ENCODE peak calls at places on chromosomes 16 and 17, in nine cellular contexts. C, S, J, K, A, G, W, O and V are unnamed samples.

GRCh38 chr16:11511328-11511727 is 75.4 kb downstream of the LITAF start:
- DNase-seq in A (no peak), S (no peak), G (no peak), K (no peak), C (no peak), O (no peak), W (no peak), J (no peak), V (no peak)

GRCh38 chr17:46876353-46876887 is 25.0 kb downstream of the WNT9B start:
- DNase-seq in G (no peak), W (peak), K (no peak), A (peak), J (peak), C (no peak), O (peak), S (no peak), V (no peak)

GRCh38 chr16:11412965-11413887 is 68.0 kb downstream of the RMI2 start:
- DNase-seq in C (no peak), S (no peak), J (no peak), O (no peak), K (no peak), W (no peak), A (no peak), G (no peak), V (no peak)

GRCh38 chr17:69921046-69921445 is 154.0 kb upstream of the KCNJ16 start:
- DNase-seq in C (no peak), O (no peak), G (no peak), J (no peak), S (no peak), W (no peak), A (no peak), K (no peak), V (no peak)

GRCh38 chr17:75364078-75364477 is 41.4 kb downstream of the GRB2 start:
- DNase-seq in C (no peak), G (no peak), J (no peak), W (no peak), A (no peak), S (peak), K (peak), O (no peak), V (no peak)

GRCh38 chr16:83268164-83268563 is 539.6 kb upstream of the HSBP1 start:
- DNase-seq in K (no peak), O (no peak), S (no peak), J (no peak), C (no peak), W (no peak), A (no peak), G (no peak), V (no peak)

GRCh38 chr17:7989781-7990655 is 12.4 kb upstream of the GUCY2D start:
- DNase-seq in A (peak), C (peak), J (peak), G (peak), K (no peak), S (no peak), O (peak), W (peak), V (peak)

GRCh38 chr16:24010440-24011089 is 174.8 kb downstream of the PRKCB start:
- DNase-seq in S (peak), G (no peak), C (peak), W (peak), A (peak), K (peak), O (peak), J (peak), V (peak)

GRCh38 chr17:59149841-59150511 is 5.0 kb downstream of the SKA2 start:
- DNase-seq in O (no peak), W (no peak), C (no peak), J (no peak), G (no peak), S (no peak), K (no peak), A (no peak), V (no peak)

GRCh38 chr16:58462997-58463891 is 36.7 kb upstream of the NDRG4 start:
- DNase-seq in G (no peak), O (no peak), C (no peak), W (peak), K (no peak), A (peak), S (no peak), J (peak), V (no peak)

GRCh38 chr16:53080345-53081031 is 25.7 kb downstream of the CHD9 start:
- DNase-seq in S (no peak), O (no peak), C (no peak), J (no peak), A (peak), G (no peak), W (no peak), K (peak), V (no peak)

GRCh38 chr17:13940858-13941665 is 128.2 kb upstream of the COX10 start:
- DNase-seq in J (no peak), C (no peak), A (no peak), S (no peak), O (no peak), K (no peak), W (no peak), G (no peak), V (no peak)
- TF ChIP-seq CTCF in J (no peak), C (no peak), A (peak), S (no peak), O (no peak), K (no peak), W (no peak), G (no peak), V (no peak)

GRCh38 chr17:47897561-47897960 is 1.5 kb downstream of the SP2 start:
- DNase-seq in W (no peak), C (no peak), A (no peak), O (no peak), K (no peak), S (no peak), J (no peak), G (no peak), V (no peak)

GRCh38 chr17:47895254-47895855 is 681 bp upstream of the SP2 start:
- DNase-seq in J (no peak), O (peak), K (no peak), W (no peak), G (no peak), A (no peak), S (no peak), C (no peak), V (no peak)

GRCh38 chr17:47896672-47897490 is 845 bp downstream of the SP2 start:
- DNase-seq in A (no peak), W (no peak), J (no peak), G (no peak), S (no peak), K (no peak), C (no peak), O (no peak), V (no peak)

GRCh38 chr17:47895856-47896671 is at the start of gene SP2:
- DNase-seq in A (peak), W (peak), J (peak), C (peak), O (peak), G (peak), K (peak), S (peak), V (peak)

DNA sequence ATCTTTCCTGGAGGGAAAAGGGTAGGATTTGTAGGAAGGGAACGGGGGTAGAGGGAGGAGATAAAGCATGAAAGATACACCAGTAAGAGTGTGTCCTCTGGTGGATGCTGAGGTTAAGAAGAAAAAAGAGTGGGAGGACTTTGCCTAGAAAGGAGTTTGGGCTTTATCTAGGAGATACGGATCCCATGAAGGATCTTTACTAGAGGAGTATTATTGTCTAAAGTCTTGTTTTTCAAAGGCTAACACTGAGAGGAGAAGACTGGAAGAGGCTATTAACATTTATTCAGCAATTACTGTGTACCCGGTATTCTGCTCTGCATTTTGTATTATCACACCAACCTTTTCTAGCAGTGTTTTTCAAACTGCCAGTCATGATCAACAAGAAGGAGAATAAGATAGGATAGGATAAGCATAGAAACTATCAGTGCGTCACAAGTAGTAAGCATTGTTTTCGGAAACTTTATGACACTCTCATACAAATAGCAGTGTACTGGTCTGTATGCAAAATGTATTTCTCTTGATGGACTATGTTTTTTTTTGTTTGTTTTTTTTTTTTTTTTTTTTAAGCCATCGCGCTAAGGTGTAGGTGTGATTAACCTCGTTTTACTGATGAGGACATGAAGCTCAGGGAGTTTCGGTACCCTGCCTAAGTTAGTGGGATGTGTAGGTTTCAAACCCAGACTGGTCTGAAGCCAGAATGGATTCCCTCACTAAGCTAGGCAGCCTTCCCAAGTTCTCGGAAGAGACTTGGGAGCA is 1.4 kb upstream of the SP2 start:
- DNase-seq in K (no peak), J (no peak), C (no peak), G (no peak), S (no peak), A (no peak), W (no peak), O (no peak), V (no peak)
- TF ChIP-seq CTCF in K (no peak), J (no peak), C (no peak), G (no peak), S (no peak), A (no peak), W (no peak), O (no peak), V (no peak)

GRCh38 chr17:17752822-17753448 is 71.7 kb downstream of the RAI1 start:
- DNase-seq in W (no peak), S (no peak), K (no peak), C (no peak), O (no peak), J (no peak), G (no peak), A (no peak), V (no peak)

GRCh38 chr17:17751489-17751995 is 70.3 kb downstream of the RAI1 start:
- DNase-seq in W (no peak), O (no peak), S (no peak), A (no peak), K (no peak), C (peak), J (no peak), G (peak), V (no peak)

GRCh38 chr17:17750881-17751280 is 69.6 kb downstream of the RAI1 start:
- DNase-seq in J (no peak), C (peak), O (no peak), K (no peak), G (peak), S (no peak), A (no peak), W (no peak), V (peak)

GRCh38 chr17:17749921-17750320 is 68.7 kb downstream of the RAI1 start:
- DNase-seq in O (no peak), S (no peak), W (peak), G (peak), J (peak), C (peak), K (no peak), A (peak), V (no peak)

GRCh38 chr17:17751996-17752821 is 71.0 kb downstream of the RAI1 start:
- DNase-seq in A (peak), J (peak), G (peak), C (peak), W (peak), O (peak), S (no peak), K (peak), V (peak)
- TF ChIP-seq CTCF in A (peak), J (peak), G (peak), C (no peak), W (no peak), O (peak), S (peak), K (peak), V (no peak)

GRCh38 chr17:5033352-5034015 is 1.7 kb downstream of the SLC52A1 start:
- DNase-seq in A (no peak), C (no peak), S (no peak), G (no peak), W (no peak), O (no peak), K (no peak), J (no peak), V (no peak)
- TF ChIP-seq CTCF in A (no peak), C (no peak), S (no peak), G (no peak), W (no peak), O (no peak), K (no peak), J (peak), V (no peak)

DNA sequence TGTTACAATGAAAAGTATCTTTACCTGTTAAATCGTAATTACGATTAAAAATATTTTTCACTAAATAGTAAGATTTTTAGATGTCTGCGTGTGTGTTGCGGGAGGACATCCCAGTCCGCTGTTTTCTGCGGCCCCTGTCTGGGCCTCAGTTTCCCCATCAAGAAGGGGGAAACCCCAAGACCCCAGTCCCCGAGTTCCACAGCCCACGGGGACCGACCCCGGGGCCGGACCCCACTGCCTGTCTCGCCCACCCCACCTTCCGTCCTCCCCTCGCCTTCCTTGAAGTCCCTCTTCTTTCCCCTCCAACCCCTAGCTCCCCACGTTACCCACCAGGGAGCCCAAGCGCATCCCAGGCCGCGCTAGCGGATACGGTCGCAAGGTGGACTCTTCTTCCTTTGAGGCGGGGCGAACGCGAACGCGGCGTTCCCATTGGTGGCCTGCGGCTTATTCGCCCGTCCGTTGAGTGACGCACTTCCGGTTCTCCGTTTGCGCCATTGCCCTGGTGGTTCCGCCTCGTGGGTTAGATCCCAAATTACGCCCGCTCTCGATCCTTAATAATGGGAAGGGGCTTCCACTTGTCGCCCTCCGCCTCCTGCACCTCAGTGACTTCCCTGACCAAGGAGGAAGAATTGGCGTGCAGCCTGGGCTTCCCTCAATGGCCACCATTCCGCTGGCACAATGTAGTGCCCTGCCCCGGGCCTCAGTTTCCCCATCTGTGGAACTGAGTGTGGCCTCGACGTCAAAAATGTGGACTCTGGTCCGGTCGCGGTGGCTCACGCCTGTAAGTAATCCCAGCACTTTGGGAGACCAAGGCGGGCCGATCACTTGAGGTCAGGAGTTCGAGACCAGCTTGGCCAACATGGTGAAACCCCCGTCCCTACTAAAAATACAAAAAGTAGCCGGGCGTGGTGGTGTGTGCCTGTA is at the start of gene NSMCE1:
- DNase-seq in J (peak), A (peak), K (peak), C (peak), W (peak), S (peak), G (peak), O (peak), V (peak)
- TF ChIP-seq CTCF in J (no peak), A (no peak), K (peak), C (no peak), W (peak), S (peak), G (peak), O (no peak), V (no peak)

GRCh38 chr16:77220427-77220826 is 21.2 kb downstream of the SYCE1L start:
- DNase-seq in G (no peak), O (no peak), S (no peak), K (no peak), W (no peak), C (no peak), A (no peak), J (no peak), V (no peak)

GRCh38 chr16:77225182-77225581 is 26.0 kb downstream of the SYCE1L start:
- DNase-seq in S (no peak), O (no peak), C (no peak), K (no peak), G (no peak), J (no peak), A (no peak), W (no peak), V (no peak)

GRCh38 chr16:77219437-77219836 is 20.2 kb downstream of the SYCE1L start:
- DNase-seq in J (no peak), W (no peak), O (no peak), S (no peak), K (no peak), G (no peak), C (no peak), A (no peak), V (no peak)

GRCh38 chr16:77221482-77221881 is 22.3 kb downstream of the SYCE1L start:
- DNase-seq in G (no peak), W (no peak), O (no peak), J (no peak), A (no peak), K (no peak), S (no peak), C (no peak), V (no peak)

DNA sequence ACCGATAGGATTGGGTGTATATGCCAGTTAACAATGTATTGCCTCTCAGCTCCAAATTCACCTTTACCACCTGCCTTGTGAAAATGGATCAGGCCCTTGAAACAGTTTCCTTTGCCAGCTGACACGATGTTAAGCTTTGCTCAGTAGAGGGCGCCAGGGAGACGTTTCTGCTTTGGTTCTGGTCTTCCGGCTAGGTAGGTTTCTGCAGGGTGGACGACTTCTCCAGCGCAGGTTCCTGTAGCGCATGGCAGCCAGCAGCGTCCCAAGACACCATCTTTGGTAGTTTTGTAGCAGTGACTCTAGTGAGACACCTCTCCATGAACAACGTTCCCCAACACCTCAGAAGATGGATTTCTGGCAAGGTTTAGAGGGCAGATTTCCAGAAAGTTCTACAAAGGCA is 24.0 kb downstream of the SYCE1L start:
- DNase-seq in W (no peak), C (no peak), S (no peak), J (no peak), O (no peak), A (peak), G (no peak), K (no peak), V (no peak)
- TF ChIP-seq CTCF in W (peak), C (peak), S (peak), J (peak), O (peak), A (peak), G (peak), K (no peak), V (no peak)